ENCODE peak calls at places on chromosomes 1 and 21, in five cellular contexts. Q is GM03348; N is A172; M is activated CD4-positive, CD25-positive, alpha-beta regulatory T cell; O is GM06990. L is an unnamed sample.

GRCh38 chr21:35540950-35541632 is 492.0 kb upstream of the RUNX1 start:
- DNase-seq in Q (peak), N (peak), M (no peak), O (no peak), L (no peak)

GRCh38 chr1:198465201-198466144 is 75.0 kb downstream of the ATP6V1G3 start:
- DNase-seq in O (peak), N (peak), M (no peak), Q (peak), L (peak)

GRCh38 chr1:235920596-235921375 is 54.1 kb upstream of the LYST start:
- DNase-seq in Q (no peak), N (no peak), M (no peak), O (no peak), L (no peak)

GRCh38 chr1:42221952-42222606 is 57.5 kb upstream of the GUCA2A start:
- DNase-seq in O (no peak), M (no peak), N (peak), Q (peak), L (no peak)

GRCh38 chr1:15337656-15338402 is 71.9 kb upstream of the EFHD2 start:
- DNase-seq in N (peak), Q (peak), M (no peak), O (no peak), L (no peak)

GRCh38 chr1:21337931-21338567 is 47.8 kb upstream of the ECE1 start:
- DNase-seq in Q (peak), M (no peak), O (no peak), N (no peak), L (no peak)

GRCh38 chr1:168767885-168768584 is 39.0 kb upstream of the DPT start:
- DNase-seq in N (no peak), Q (peak), M (no peak), O (no peak), L (peak)

GRCh38 chr1:15538750-15539149 is 12.1 kb downstream of the DNAJC16 start:
- DNase-seq in N (no peak), Q (no peak), O (no peak), M (no peak), L (no peak)

GRCh38 chr1:39258146-39258924 is 53.8 kb downstream of the MACF1 start:
- DNase-seq in O (no peak), N (peak), Q (peak), M (peak), L (peak)

GRCh38 chr1:112549590-112549989 is 40.8 kb downstream of the WNT2B start:
- DNase-seq in M (no peak), O (no peak), Q (no peak), N (no peak), L (no peak)

GRCh38 chr1:209653915-209654351 is 1.7 kb upstream of the LAMB3 start:
- DNase-seq in N (no peak), Q (no peak), O (no peak), M (no peak), L (no peak)

GRCh38 chr21:43794857-43795256 is 5.5 kb downstream of the RRP1 start:
- DNase-seq in N (no peak), M (no peak), O (no peak), Q (no peak), L (no peak)

GRCh38 chr1:225882699-225883615 is 777 bp upstream of the TMEM63A start:
- DNase-seq in N (no peak), O (peak), Q (peak), M (no peak), L (no peak)

GRCh38 chr1:29136463-29136915 is 12.8 kb upstream of the TMEM200B start:
- DNase-seq in O (no peak), M (no peak), N (no peak), Q (peak), L (no peak)

GRCh38 chr1:12438349-12438924 is 179.6 kb downstream of the DHRS3 start:
- DNase-seq in Q (no peak), N (no peak), M (no peak), O (peak), L (no peak)

GRCh38 chr1:39205102-39205780 is 746 bp downstream of the MACF1 start:
- DNase-seq in O (no peak), Q (peak), M (peak), N (peak), L (no peak)

GRCh38 chr1:68120136-68120791 is 69.8 kb upstream of the DIRAS3 start:
- DNase-seq in M (no peak), N (peak), Q (peak), O (peak), L (peak)

GRCh38 chr1:165610866-165611265 is 20.2 kb upstream of the MGST3 start:
- DNase-seq in Q (no peak), O (no peak), N (no peak), M (no peak), L (no peak)

GRCh38 chr1:26787706-26788514 is at the start of gene PIGV:
- DNase-seq in M (peak), O (peak), N (peak), Q (peak), L (peak)

GRCh38 chr1:17123196-17124045 is 4.2 kb upstream of the PADI2 start:
- DNase-seq in O (no peak), N (no peak), Q (no peak), M (no peak), L (no peak)

GRCh38 chr1:112251766-112252506 is 144.1 kb upstream of the CTTNBP2NL start:
- DNase-seq in Q (peak), N (peak), M (no peak), O (no peak), L (no peak)

GRCh38 chr21:42460391-42461184 is 35.4 kb downstream of the RSPH1 start:
- DNase-seq in O (peak), Q (no peak), M (peak), N (no peak), L (no peak)

GRCh38 chr1:56709269-56709880 is 64.3 kb downstream of the PRKAA2 start:
- DNase-seq in O (peak), N (peak), M (no peak), Q (peak), L (peak)

GRCh38 chr1:4599521-4599920 is 54.9 kb upstream of the AJAP1 start:
- DNase-seq in M (no peak), Q (no peak), O (no peak), N (no peak), L (no peak)

GRCh38 chr1:108664426-108664950 is 3.6 kb upstream of the HENMT1 start:
- DNase-seq in M (no peak), N (no peak), O (no peak), Q (no peak), L (peak)

GRCh38 chr1:224433041-224433670 is 1.4 kb downstream of the WDR26 start:
- DNase-seq in M (no peak), O (no peak), Q (peak), N (no peak), L (peak)

GRCh38 chr1:173886746-173887611 is 18.8 kb downstream of the ZBTB37 start:
- DNase-seq in N (no peak), O (no peak), M (no peak), Q (no peak), L (no peak)

GRCh38 chr1:49226758-49227157 is 450.1 kb upstream of the BEND5 start:
- DNase-seq in M (no peak), O (no peak), N (no peak), Q (no peak), L (no peak)

GRCh38 chr1:220876511-220877347 is 2.5 kb upstream of the HLX start:
- DNase-seq in N (no peak), Q (no peak), O (peak), M (no peak), L (no peak)

GRCh38 chr1:26546375-26546774 is 16.8 kb downstream of the RPS6KA1 start:
- DNase-seq in O (no peak), M (no peak), N (no peak), Q (no peak), L (no peak)

GRCh38 chr1:38917772-38918171 is 23.9 kb downstream of the RHBDL2 start:
- DNase-seq in O (no peak), M (no peak), Q (no peak), N (no peak), L (no peak)

GRCh38 chr1:53207726-53208125 is 11.1 kb downstream of the CPT2 start:
- DNase-seq in M (no peak), N (no peak), Q (peak), O (no peak), L (no peak)

GRCh38 chr1:181113061-181113695 is 24.7 kb downstream of the IER5 start:
- DNase-seq in O (no peak), Q (peak), N (peak), M (no peak), L (no peak)

GRCh38 chr1:39789571-39790110 is 976 bp upstream of the BMP8B start:
- DNase-seq in N (no peak), M (no peak), Q (no peak), O (peak), L (no peak)

GRCh38 chr1:98315309-98315708 is 346.2 kb upstream of the SNX7 start:
- DNase-seq in N (peak), Q (peak), O (no peak), M (no peak), L (no peak)

L was measured in cerebellum.